ENCODE peak calls at places on chromosomes 13 and 19, in eight cellular contexts. One of them, this sample, is unnamed.

GRCh38 chr13:26502826-26503225 is 54.7 kb upstream of the WASF3 start:
- DNase-seq in H1: no peak
- DNase-seq in endothelial cell of umbilical vein: peak
- DNase-seq in glutamatergic neuron: no peak
- DNase-seq in mesothelial cell of epicardium: no peak
- DNase-seq in cardiac fibroblast: peak
- DNase-seq in WTC11: no peak
- DNase-seq in lower leg skin: no peak
- DNase-seq in this sample: no peak

GRCh38 chr19:31294189-31294588 is 55.0 kb downstream of the TSHZ3 start:
- DNase-seq in H1: no peak
- DNase-seq in endothelial cell of umbilical vein: no peak
- DNase-seq in glutamatergic neuron: peak
- DNase-seq in mesothelial cell of epicardium: no peak
- DNase-seq in cardiac fibroblast: no peak
- DNase-seq in WTC11: no peak
- DNase-seq in lower leg skin: no peak
- DNase-seq in this sample: no peak

GRCh38 chr19:18284710-18285430 is 3.4 kb upstream of the JUND start:
- DNase-seq in H1: no peak
- DNase-seq in endothelial cell of umbilical vein: no peak
- DNase-seq in glutamatergic neuron: no peak
- DNase-seq in mesothelial cell of epicardium: no peak
- DNase-seq in cardiac fibroblast: no peak
- DNase-seq in WTC11: no peak
- DNase-seq in lower leg skin: no peak
- DNase-seq in this sample: no peak

GRCh38 chr13:51823861-51824260 is 19.9 kb upstream of the DHRS12 start:
- DNase-seq in H1: no peak
- DNase-seq in endothelial cell of umbilical vein: no peak
- DNase-seq in glutamatergic neuron: no peak
- DNase-seq in mesothelial cell of epicardium: no peak
- DNase-seq in cardiac fibroblast: peak
- DNase-seq in WTC11: no peak
- DNase-seq in lower leg skin: no peak
- DNase-seq in this sample: no peak

GRCh38 chr13:74062933-74063332 is 71.3 kb downstream of the KLF12 start:
- DNase-seq in H1: no peak
- DNase-seq in endothelial cell of umbilical vein: no peak
- DNase-seq in glutamatergic neuron: no peak
- DNase-seq in mesothelial cell of epicardium: no peak
- DNase-seq in cardiac fibroblast: peak
- DNase-seq in WTC11: no peak
- DNase-seq in lower leg skin: no peak
- DNase-seq in this sample: no peak

GRCh38 chr19:43420954-43421353 is 6.3 kb downstream of the TEX101 start:
- DNase-seq in H1: no peak
- DNase-seq in endothelial cell of umbilical vein: no peak
- DNase-seq in glutamatergic neuron: no peak
- DNase-seq in mesothelial cell of epicardium: no peak
- DNase-seq in cardiac fibroblast: no peak
- DNase-seq in WTC11: no peak
- DNase-seq in lower leg skin: peak
- DNase-seq in this sample: no peak

GRCh38 chr13:36354842-36355241 is 8.6 kb upstream of the SPART start:
- DNase-seq in H1: no peak
- DNase-seq in endothelial cell of umbilical vein: no peak
- DNase-seq in glutamatergic neuron: no peak
- DNase-seq in mesothelial cell of epicardium: no peak
- DNase-seq in cardiac fibroblast: no peak
- DNase-seq in WTC11: no peak
- DNase-seq in lower leg skin: no peak
- DNase-seq in this sample: no peak

GRCh38 chr19:13011653-13012389 is 16.5 kb downstream of the NFIX start:
- DNase-seq in H1: peak
- DNase-seq in endothelial cell of umbilical vein: no peak
- DNase-seq in glutamatergic neuron: no peak
- DNase-seq in mesothelial cell of epicardium: no peak
- DNase-seq in cardiac fibroblast: no peak
- DNase-seq in WTC11: peak
- DNase-seq in lower leg skin: no peak
- DNase-seq in this sample: no peak

GRCh38 chr19:6241056-6241455 is 38.7 kb downstream of the MLLT1 start:
- DNase-seq in H1: no peak
- DNase-seq in endothelial cell of umbilical vein: no peak
- DNase-seq in glutamatergic neuron: no peak
- DNase-seq in mesothelial cell of epicardium: no peak
- DNase-seq in cardiac fibroblast: no peak
- DNase-seq in WTC11: no peak
- DNase-seq in lower leg skin: no peak
- DNase-seq in this sample: no peak

GRCh38 chr19:18650468-18651001 is 13.7 kb downstream of the KLHL26 start:
- DNase-seq in H1: no peak
- DNase-seq in endothelial cell of umbilical vein: peak
- DNase-seq in glutamatergic neuron: no peak
- DNase-seq in mesothelial cell of epicardium: no peak
- DNase-seq in cardiac fibroblast: peak
- DNase-seq in WTC11: no peak
- DNase-seq in lower leg skin: peak
- DNase-seq in this sample: no peak

GRCh38 chr13:26999499-26999898 is 172.1 kb downstream of the USP12 start:
- DNase-seq in H1: no peak
- DNase-seq in endothelial cell of umbilical vein: no peak
- DNase-seq in glutamatergic neuron: no peak
- DNase-seq in mesothelial cell of epicardium: no peak
- DNase-seq in cardiac fibroblast: no peak
- DNase-seq in WTC11: no peak
- DNase-seq in lower leg skin: peak
- DNase-seq in this sample: no peak

GRCh38 chr13:63629591-63629990 is 2213.9 kb upstream of the PCDH20 start:
- DNase-seq in H1: no peak
- DNase-seq in endothelial cell of umbilical vein: no peak
- DNase-seq in glutamatergic neuron: no peak
- DNase-seq in mesothelial cell of epicardium: no peak
- DNase-seq in cardiac fibroblast: no peak
- DNase-seq in WTC11: no peak
- DNase-seq in lower leg skin: no peak
- DNase-seq in this sample: no peak

GRCh38 chr13:40667622-40667978 is 1.2 kb upstream of the FOXO1 start:
- DNase-seq in H1: peak
- DNase-seq in endothelial cell of umbilical vein: peak
- DNase-seq in glutamatergic neuron: no peak
- DNase-seq in mesothelial cell of epicardium: no peak
- DNase-seq in cardiac fibroblast: no peak
- DNase-seq in WTC11: peak
- DNase-seq in lower leg skin: peak
- DNase-seq in this sample: no peak

GRCh38 chr19:14614099-14614412 is 31.2 kb downstream of the CLEC17A start:
- DNase-seq in H1: no peak
- DNase-seq in endothelial cell of umbilical vein: no peak
- DNase-seq in glutamatergic neuron: no peak
- DNase-seq in mesothelial cell of epicardium: no peak
- DNase-seq in cardiac fibroblast: no peak
- DNase-seq in WTC11: no peak
- DNase-seq in lower leg skin: no peak
- DNase-seq in this sample: no peak

GRCh38 chr13:49220035-49220855 is at the start of gene MLNR:
- DNase-seq in H1: peak
- DNase-seq in endothelial cell of umbilical vein: peak
- DNase-seq in glutamatergic neuron: peak
- DNase-seq in mesothelial cell of epicardium: no peak
- DNase-seq in cardiac fibroblast: peak
- DNase-seq in WTC11: peak
- DNase-seq in lower leg skin: no peak
- DNase-seq in this sample: no peak
- TF ChIP-seq CTCF in H1: peak
- TF ChIP-seq CTCF in endothelial cell of umbilical vein: peak
- TF ChIP-seq CTCF in glutamatergic neuron: no peak
- TF ChIP-seq CTCF in mesothelial cell of epicardium: no peak
- TF ChIP-seq CTCF in cardiac fibroblast: no peak
- TF ChIP-seq CTCF in WTC11: peak
- TF ChIP-seq CTCF in lower leg skin: no peak
- TF ChIP-seq CTCF in this sample: peak

GRCh38 chr13:46553886-46554855 is 1.2 kb downstream of the LRCH1 start:
- DNase-seq in H1: peak
- DNase-seq in endothelial cell of umbilical vein: peak
- DNase-seq in glutamatergic neuron: peak
- DNase-seq in mesothelial cell of epicardium: peak
- DNase-seq in cardiac fibroblast: peak
- DNase-seq in WTC11: peak
- DNase-seq in lower leg skin: peak
- DNase-seq in this sample: peak
- TF ChIP-seq CTCF in H1: peak
- TF ChIP-seq CTCF in endothelial cell of umbilical vein: no peak
- TF ChIP-seq CTCF in glutamatergic neuron: no peak
- TF ChIP-seq CTCF in mesothelial cell of epicardium: no peak
- TF ChIP-seq CTCF in cardiac fibroblast: peak
- TF ChIP-seq CTCF in WTC11: no peak
- TF ChIP-seq CTCF in lower leg skin: no peak
- TF ChIP-seq CTCF in this sample: peak

GRCh38 chr19:8340341-8341096 is 2.5 kb downstream of the KANK3 start:
- DNase-seq in H1: peak
- DNase-seq in endothelial cell of umbilical vein: peak
- DNase-seq in glutamatergic neuron: no peak
- DNase-seq in mesothelial cell of epicardium: no peak
- DNase-seq in cardiac fibroblast: peak
- DNase-seq in WTC11: peak
- DNase-seq in lower leg skin: no peak
- DNase-seq in this sample: no peak
- TF ChIP-seq CTCF in H1: peak
- TF ChIP-seq CTCF in endothelial cell of umbilical vein: peak
- TF ChIP-seq CTCF in glutamatergic neuron: no peak
- TF ChIP-seq CTCF in mesothelial cell of epicardium: no peak
- TF ChIP-seq CTCF in cardiac fibroblast: peak
- TF ChIP-seq CTCF in WTC11: no peak
- TF ChIP-seq CTCF in lower leg skin: no peak
- TF ChIP-seq CTCF in this sample: no peak

DNA sequence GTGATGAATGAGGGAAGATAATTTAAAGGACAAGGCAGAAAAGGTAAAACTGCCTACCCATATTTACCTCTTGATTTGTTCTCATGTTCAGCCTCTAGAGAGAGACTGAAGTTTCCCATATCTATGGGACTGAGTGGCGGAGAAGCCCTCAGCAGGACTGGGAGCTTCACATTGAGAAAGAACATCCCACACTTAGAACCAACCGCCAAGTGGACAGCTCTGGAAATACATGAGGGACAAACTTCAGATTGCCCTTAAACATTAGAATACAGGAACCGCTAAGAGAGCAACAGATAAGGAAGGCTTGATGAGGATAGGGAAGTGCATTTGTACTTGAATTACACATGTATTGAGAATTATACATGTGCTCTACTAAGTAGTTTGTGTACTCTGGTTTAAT is 316.0 kb upstream of the MIR17HG start:
- DNase-seq in H1: no peak
- DNase-seq in endothelial cell of umbilical vein: no peak
- DNase-seq in glutamatergic neuron: no peak
- DNase-seq in mesothelial cell of epicardium: no peak
- DNase-seq in cardiac fibroblast: no peak
- DNase-seq in WTC11: no peak
- DNase-seq in lower leg skin: no peak
- DNase-seq in this sample: no peak
- TF ChIP-seq CTCF in H1: peak
- TF ChIP-seq CTCF in endothelial cell of umbilical vein: no peak
- TF ChIP-seq CTCF in glutamatergic neuron: peak
- TF ChIP-seq CTCF in mesothelial cell of epicardium: no peak
- TF ChIP-seq CTCF in cardiac fibroblast: no peak
- TF ChIP-seq CTCF in WTC11: peak
- TF ChIP-seq CTCF in lower leg skin: no peak
- TF ChIP-seq CTCF in this sample: peak

GRCh38 chr13:110637747-110638146 is 22.4 kb downstream of the NAXD start:
- DNase-seq in H1: no peak
- DNase-seq in endothelial cell of umbilical vein: no peak
- DNase-seq in glutamatergic neuron: no peak
- DNase-seq in mesothelial cell of epicardium: no peak
- DNase-seq in cardiac fibroblast: no peak
- DNase-seq in WTC11: no peak
- DNase-seq in lower leg skin: no peak
- DNase-seq in this sample: no peak
- TF ChIP-seq CTCF in H1: no peak
- TF ChIP-seq CTCF in endothelial cell of umbilical vein: no peak
- TF ChIP-seq CTCF in glutamatergic neuron: no peak
- TF ChIP-seq CTCF in mesothelial cell of epicardium: no peak
- TF ChIP-seq CTCF in cardiac fibroblast: no peak
- TF ChIP-seq CTCF in WTC11: no peak
- TF ChIP-seq CTCF in lower leg skin: no peak
- TF ChIP-seq CTCF in this sample: no peak

GRCh38 chr13:82976499-82976898 is 905.8 kb downstream of the SLITRK1 start:
- DNase-seq in H1: no peak
- DNase-seq in endothelial cell of umbilical vein: no peak
- DNase-seq in glutamatergic neuron: no peak
- DNase-seq in mesothelial cell of epicardium: no peak
- DNase-seq in cardiac fibroblast: no peak
- DNase-seq in WTC11: no peak
- DNase-seq in lower leg skin: no peak
- DNase-seq in this sample: no peak
- TF ChIP-seq CTCF in H1: no peak
- TF ChIP-seq CTCF in endothelial cell of umbilical vein: no peak
- TF ChIP-seq CTCF in glutamatergic neuron: no peak
- TF ChIP-seq CTCF in mesothelial cell of epicardium: no peak
- TF ChIP-seq CTCF in cardiac fibroblast: no peak
- TF ChIP-seq CTCF in WTC11: no peak
- TF ChIP-seq CTCF in lower leg skin: no peak
- TF ChIP-seq CTCF in this sample: peak

DNA sequence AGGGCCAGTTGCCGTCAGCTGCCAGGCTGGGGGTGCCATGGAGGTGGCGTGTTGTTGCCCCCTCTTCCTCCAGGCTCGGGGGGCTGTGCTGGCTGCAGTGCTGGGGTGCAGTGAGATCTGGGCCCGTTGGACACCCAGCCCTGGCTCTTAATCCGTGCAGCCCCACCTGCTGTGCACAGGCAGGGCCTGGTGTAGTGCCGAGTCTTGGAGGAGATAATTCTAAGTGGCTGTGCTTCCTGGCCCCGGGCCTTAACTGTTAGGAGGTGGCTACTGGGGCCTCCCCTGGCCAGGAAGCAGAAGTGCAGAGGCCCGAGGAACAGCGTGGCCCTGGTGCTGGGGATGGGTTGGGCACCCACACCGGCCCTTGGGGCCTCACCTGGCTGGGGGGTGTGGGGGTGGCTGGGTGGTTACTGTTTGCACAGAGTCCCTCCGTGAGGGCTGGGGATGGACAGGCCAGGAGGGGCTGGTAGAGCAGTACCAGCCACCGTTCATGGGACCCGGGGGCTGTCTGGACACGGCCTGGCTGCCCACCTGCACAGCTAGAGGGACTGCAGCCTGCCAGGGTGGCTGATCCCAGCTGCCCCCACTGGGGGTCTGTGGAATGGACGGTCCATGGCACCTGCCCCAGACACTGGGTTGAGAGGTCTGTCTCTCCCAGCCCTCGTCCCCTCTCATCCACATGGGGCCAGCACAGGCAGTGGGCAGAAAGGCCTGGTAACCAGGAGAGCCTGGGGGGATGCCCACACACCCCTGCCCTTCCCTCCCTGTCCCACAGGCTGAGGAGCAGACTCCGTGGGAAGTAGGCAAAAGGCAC is 3.3 kb downstream of the GPX4 start:
- DNase-seq in H1: no peak
- DNase-seq in endothelial cell of umbilical vein: no peak
- DNase-seq in glutamatergic neuron: no peak
- DNase-seq in mesothelial cell of epicardium: no peak
- DNase-seq in cardiac fibroblast: peak
- DNase-seq in WTC11: no peak
- DNase-seq in lower leg skin: no peak
- DNase-seq in this sample: no peak
- TF ChIP-seq CTCF in H1: no peak
- TF ChIP-seq CTCF in endothelial cell of umbilical vein: no peak
- TF ChIP-seq CTCF in glutamatergic neuron: peak
- TF ChIP-seq CTCF in mesothelial cell of epicardium: no peak
- TF ChIP-seq CTCF in cardiac fibroblast: peak
- TF ChIP-seq CTCF in WTC11: no peak
- TF ChIP-seq CTCF in lower leg skin: no peak
- TF ChIP-seq CTCF in this sample: no peak